ENCODE peak calls at places on chromosome 15, in five cellular contexts. One of them, this sample, is unnamed.

GRCh38 chr15:89999676-90000174 is 1.4 kb upstream of the ZNF710 start:
- DNase-seq in H9: peak
- DNase-seq in effector CD4-positive, alpha-beta T cell: no peak
- DNase-seq in Calu3: no peak
- DNase-seq in SK-N-SH: no peak
- DNase-seq in this sample: peak

GRCh38 chr15:61921093-61921492 is 139.2 kb downstream of the VPS13C start:
- DNase-seq in H9: no peak
- DNase-seq in Calu3: no peak
- DNase-seq in effector CD4-positive, alpha-beta T cell: no peak
- DNase-seq in SK-N-SH: no peak
- DNase-seq in this sample: no peak

GRCh38 chr15:67025719-67026118 is 39.7 kb upstream of the SMAD3 start:
- DNase-seq in Calu3: peak
- DNase-seq in SK-N-SH: peak
- DNase-seq in effector CD4-positive, alpha-beta T cell: no peak
- DNase-seq in H9: peak
- DNase-seq in this sample: no peak

GRCh38 chr15:50224606-50225005 is 40.9 kb downstream of the HDC start:
- DNase-seq in SK-N-SH: no peak
- DNase-seq in H9: no peak
- DNase-seq in Calu3: no peak
- DNase-seq in effector CD4-positive, alpha-beta T cell: no peak
- DNase-seq in this sample: no peak

GRCh38 chr15:31570591-31570990 is 244.0 kb downstream of the KLF13 start:
- DNase-seq in H9: no peak
- DNase-seq in Calu3: no peak
- DNase-seq in effector CD4-positive, alpha-beta T cell: no peak
- DNase-seq in SK-N-SH: no peak
- DNase-seq in this sample: no peak

GRCh38 chr15:62503451-62503850 is 338.4 kb upstream of the C2CD4B start:
- DNase-seq in Calu3: peak
- DNase-seq in effector CD4-positive, alpha-beta T cell: no peak
- DNase-seq in SK-N-SH: no peak
- DNase-seq in H9: no peak
- DNase-seq in this sample: no peak

GRCh38 chr15:60006203-60006782 is 2.2 kb downstream of the FOXB1 start:
- DNase-seq in H9: peak
- DNase-seq in Calu3: peak
- DNase-seq in SK-N-SH: peak
- DNase-seq in effector CD4-positive, alpha-beta T cell: peak
- DNase-seq in this sample: peak

GRCh38 chr15:84909782-84910181 is 25.3 kb downstream of the SLC28A1 start:
- DNase-seq in SK-N-SH: no peak
- DNase-seq in Calu3: no peak
- DNase-seq in H9: no peak
- DNase-seq in effector CD4-positive, alpha-beta T cell: no peak
- DNase-seq in this sample: no peak

GRCh38 chr15:43799209-43799944 is 643 bp downstream of the SERINC4 start:
- DNase-seq in effector CD4-positive, alpha-beta T cell: no peak
- DNase-seq in H9: peak
- DNase-seq in Calu3: no peak
- DNase-seq in SK-N-SH: no peak
- DNase-seq in this sample: no peak

GRCh38 chr15:74277245-74277644 is 41.1 kb downstream of the CCDC33 start:
- DNase-seq in SK-N-SH: no peak
- DNase-seq in effector CD4-positive, alpha-beta T cell: no peak
- DNase-seq in Calu3: no peak
- DNase-seq in H9: no peak
- DNase-seq in this sample: no peak

GRCh38 chr15:98647774-98648653 is at the start of gene IGF1R:
- DNase-seq in effector CD4-positive, alpha-beta T cell: peak
- DNase-seq in Calu3: peak
- DNase-seq in SK-N-SH: peak
- DNase-seq in H9: peak
- DNase-seq in this sample: peak

GRCh38 chr15:46636220-46636619 is 1001.4 kb downstream of the SQOR start:
- DNase-seq in H9: no peak
- DNase-seq in Calu3: no peak
- DNase-seq in effector CD4-positive, alpha-beta T cell: no peak
- DNase-seq in SK-N-SH: peak
- DNase-seq in this sample: no peak

GRCh38 chr15:67187351-67187854 is 67.1 kb downstream of the AAGAB start:
- DNase-seq in SK-N-SH: peak
- DNase-seq in Calu3: no peak
- DNase-seq in effector CD4-positive, alpha-beta T cell: no peak
- DNase-seq in H9: no peak
- DNase-seq in this sample: no peak

GRCh38 chr15:38868326-38869114 is 303.9 kb upstream of the RASGRP1 start:
- DNase-seq in H9: no peak
- DNase-seq in SK-N-SH: no peak
- DNase-seq in Calu3: peak
- DNase-seq in effector CD4-positive, alpha-beta T cell: no peak
- DNase-seq in this sample: peak

GRCh38 chr15:51846463-51847230 is 17.2 kb downstream of the TMOD3 start:
- DNase-seq in H9: no peak
- DNase-seq in SK-N-SH: no peak
- DNase-seq in Calu3: peak
- DNase-seq in effector CD4-positive, alpha-beta T cell: no peak
- DNase-seq in this sample: no peak

GRCh38 chr15:38670142-38671002 is 105.8 kb upstream of the RASGRP1 start:
- DNase-seq in SK-N-SH: no peak
- DNase-seq in effector CD4-positive, alpha-beta T cell: peak
- DNase-seq in H9: no peak
- DNase-seq in Calu3: no peak
- DNase-seq in this sample: no peak

GRCh38 chr15:99932676-99933402 is 199.6 kb upstream of the LYSMD4 start:
- DNase-seq in H9: no peak
- DNase-seq in effector CD4-positive, alpha-beta T cell: no peak
- DNase-seq in SK-N-SH: no peak
- DNase-seq in Calu3: no peak
- DNase-seq in this sample: no peak

GRCh38 chr15:67843571-67844387 is 3.9 kb upstream of the RNU6-1 start:
- DNase-seq in H9: no peak
- DNase-seq in effector CD4-positive, alpha-beta T cell: no peak
- DNase-seq in Calu3: no peak
- DNase-seq in SK-N-SH: no peak
- DNase-seq in this sample: peak